ENCODE peak calls at places on chromosomes 6 and 20, in five cellular contexts. Q, W, D, V and R are unnamed samples.

GRCh38 chr20:361562-361961 is 14.7 kb downstream of the NRSN2 start:
- DNase-seq in Q (no peak), W (no peak), D (no peak), V (no peak), R (peak)

GRCh38 chr20:61328906-61329558 is 77.0 kb downstream of the CDH4 start:
- DNase-seq in Q (no peak), W (no peak), D (peak), V (no peak), R (no peak)

GRCh38 chr6:75761489-75761888 is 12.4 kb downstream of the MYO6 start:
- DNase-seq in Q (no peak), W (no peak), D (no peak), V (no peak), R (no peak)

GRCh38 chr6:4687989-4688947 is 87.9 kb upstream of the CDYL start:
- DNase-seq in Q (no peak), W (peak), D (no peak), V (peak), R (no peak)

GRCh38 chr6:80454197-80454596 is 347.7 kb downstream of the BCKDHB start:
- DNase-seq in Q (no peak), W (no peak), D (no peak), V (peak), R (peak)

GRCh38 chr6:30130887-30131862 is 4.8 kb upstream of the TRIM40 start:
- DNase-seq in Q (peak), W (peak), D (peak), V (peak), R (peak)

GRCh38 chr20:18001131-18001921 is 32.5 kb downstream of the MGME1 start:
- DNase-seq in Q (no peak), W (no peak), D (peak), V (peak), R (no peak)

GRCh38 chr20:4987130-4987529 is 14.2 kb downstream of the SLC23A2 start:
- DNase-seq in Q (no peak), W (no peak), D (no peak), V (no peak), R (no peak)

GRCh38 chr6:152314483-152314832 is 322.7 kb downstream of the SYNE1 start:
- DNase-seq in Q (no peak), W (no peak), D (no peak), V (no peak), R (no peak)

GRCh38 chr20:32447136-32448027 is 89.3 kb downstream of the ASXL1 start:
- DNase-seq in Q (no peak), W (no peak), D (peak), V (no peak), R (no peak)

GRCh38 chr6:43673444-43674063 is 14.0 kb downstream of the MRPS18A start:
- DNase-seq in Q (no peak), W (no peak), D (no peak), V (no peak), R (no peak)

GRCh38 chr20:48823960-48824497 is 3.8 kb downstream of the PREX1 start:
- DNase-seq in Q (no peak), W (no peak), D (no peak), V (peak), R (peak)

GRCh38 chr20:57250607-57251343 is 15.7 kb downstream of the BMP7 start:
- DNase-seq in Q (no peak), W (no peak), D (no peak), V (no peak), R (no peak)

GRCh38 chr20:49899551-49900383 is 15.6 kb downstream of the SPATA2 start:
- DNase-seq in Q (no peak), W (no peak), D (no peak), V (no peak), R (no peak)

GRCh38 chr20:3927486-3928291 is 38.5 kb downstream of the PANK2 start:
- DNase-seq in Q (peak), W (no peak), D (no peak), V (no peak), R (no peak)

GRCh38 chr6:6712258-6712978 is 123.9 kb downstream of the LY86 start:
- DNase-seq in Q (no peak), W (peak), D (no peak), V (peak), R (no peak)

GRCh38 chr6:111307275-111307858 is 175.7 kb downstream of the REV3L start:
- DNase-seq in Q (no peak), W (no peak), D (no peak), V (no peak), R (no peak)

GRCh38 chr20:6588296-6588695 is 179.2 kb upstream of the BMP2 start:
- DNase-seq in Q (no peak), W (no peak), D (no peak), V (no peak), R (no peak)

GRCh38 chr6:144215402-144215931 is 65.2 kb downstream of the STX11 start:
- DNase-seq in Q (no peak), W (no peak), D (no peak), V (no peak), R (peak)

GRCh38 chr6:4355241-4355640 is 219.9 kb upstream of the ECI2 start:
- DNase-seq in Q (no peak), W (no peak), D (no peak), V (peak), R (no peak)

GRCh38 chr20:60062431-60063336 is 104.5 kb downstream of the CDH26 start:
- DNase-seq in Q (peak), W (no peak), D (no peak), V (peak), R (no peak)

GRCh38 chr6:106511274-106512047 is 117.8 kb downstream of the RTN4IP1 start:
- DNase-seq in Q (peak), W (no peak), D (no peak), V (no peak), R (peak)

GRCh38 chr6:13177617-13178506 is 150.5 kb downstream of the TBC1D7 start:
- DNase-seq in Q (no peak), W (no peak), D (no peak), V (no peak), R (peak)

GRCh38 chr20:23766531-23766930 is 15.8 kb upstream of the CST1 start:
- DNase-seq in Q (no peak), W (no peak), D (no peak), V (no peak), R (no peak)

GRCh38 chr6:50030777-50031562 is 9.2 kb upstream of the DEFB110 start:
- DNase-seq in Q (peak), W (no peak), D (no peak), V (no peak), R (peak)

GRCh38 chr6:128483472-128484135 is 36.8 kb downstream of the PTPRK start:
- DNase-seq in Q (no peak), W (no peak), D (no peak), V (no peak), R (no peak)

GRCh38 chr20:44287272-44288097 is 23.5 kb downstream of the FITM2 start:
- DNase-seq in Q (no peak), W (no peak), D (no peak), V (no peak), R (no peak)

GRCh38 chr6:158330016-158330415 is 17.8 kb downstream of the TULP4 start:
- DNase-seq in Q (no peak), W (no peak), D (no peak), V (no peak), R (no peak)

GRCh38 chr20:25025986-25026605 is 31.8 kb downstream of the ACSS1 start:
- DNase-seq in Q (no peak), W (no peak), D (peak), V (no peak), R (no peak)

GRCh38 chr6:127481081-127481480 is 21.9 kb upstream of the KIAA0408 start:
- DNase-seq in Q (no peak), W (no peak), D (no peak), V (no peak), R (no peak)

GRCh38 chr20:329325-329695 is 4.0 kb downstream of the SOX12 start:
- DNase-seq in Q (no peak), W (no peak), D (no peak), V (no peak), R (no peak)

GRCh38 chr6:140774080-140774505 is 1358.6 kb upstream of the GJE1 start:
- DNase-seq in Q (no peak), W (peak), D (peak), V (peak), R (peak)

GRCh38 chr6:28655164-28655563 is 129.5 kb downstream of the GPX5 start:
- DNase-seq in Q (no peak), W (no peak), D (no peak), V (no peak), R (no peak)

GRCh38 chr6:14944593-14944992 is 301.3 kb upstream of the JARID2 start:
- DNase-seq in Q (no peak), W (no peak), D (no peak), V (no peak), R (no peak)

GRCh38 chr6:42030585-42031506 is 19.5 kb upstream of the TAF8 start:
- DNase-seq in Q (no peak), W (no peak), D (peak), V (no peak), R (no peak)

GRCh38 chr20:49945306-49945700 is 9.1 kb downstream of the RNF114 start:
- DNase-seq in Q (no peak), W (no peak), D (no peak), V (no peak), R (no peak)

GRCh38 chr6:116267879-116268588 is 11.7 kb downstream of the TSPYL1 start:
- DNase-seq in Q (no peak), W (no peak), D (no peak), V (no peak), R (no peak)

GRCh38 chr6:116263353-116263752 is 9.5 kb upstream of the TSPYL4 start:
- DNase-seq in Q (no peak), W (no peak), D (no peak), V (no peak), R (no peak)

GRCh38 chr6:116266803-116267202 is 12.9 kb downstream of the TSPYL1 start:
- DNase-seq in Q (no peak), W (no peak), D (no peak), V (no peak), R (no peak)

GRCh38 chr6:116268589-116269293 is 11.0 kb downstream of the TSPYL1 start:
- DNase-seq in Q (no peak), W (peak), D (no peak), V (peak), R (peak)

GRCh38 chr6:116265081-116265829 is 11.4 kb upstream of the TSPYL4 start:
- DNase-seq in Q (no peak), W (no peak), D (peak), V (no peak), R (no peak)
- TF ChIP-seq CTCF in Q (no peak), W (no peak), D (no peak), V (no peak), R (no peak)

DNA sequence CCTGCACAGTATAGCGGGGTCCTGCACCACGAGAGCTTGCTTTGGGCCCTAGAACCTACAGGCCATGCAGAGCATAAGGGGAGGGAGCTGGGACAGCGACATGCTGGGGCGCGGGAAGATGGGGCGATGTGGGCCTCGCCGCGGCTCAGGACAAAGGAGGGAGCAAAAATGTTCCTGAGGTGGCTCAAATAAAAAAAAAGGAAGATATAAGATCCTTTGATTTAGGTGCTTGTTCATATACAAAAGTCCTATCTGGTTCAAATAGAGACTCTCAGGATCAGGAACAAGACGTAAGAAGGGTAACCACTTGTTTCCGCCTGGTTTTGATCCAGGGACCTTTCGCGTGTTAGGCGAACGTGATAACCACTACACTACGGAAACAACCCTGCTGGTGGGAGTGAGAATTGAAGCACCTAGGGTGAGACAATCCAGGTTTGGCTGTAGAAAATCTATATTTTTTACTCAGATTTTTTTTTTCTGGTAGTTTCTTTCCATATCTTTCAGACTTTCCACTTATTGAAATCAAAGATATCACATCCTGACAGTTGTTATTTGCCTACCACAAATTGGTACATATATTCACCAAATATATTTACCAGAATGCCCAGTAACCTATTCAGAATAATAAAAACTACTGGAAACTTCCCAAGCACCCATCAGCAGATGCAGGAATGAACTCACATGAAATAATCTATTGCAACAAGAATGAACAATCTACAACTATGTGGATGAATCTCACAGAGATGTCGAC is 177.9 kb upstream of the ZNF184 start:
- DNase-seq in Q (peak), W (no peak), D (no peak), V (no peak), R (peak)
- TF ChIP-seq CTCF in Q (peak), W (peak), D (no peak), V (no peak), R (peak)

GRCh38 chr6:37783025-37783825 is 36.3 kb upstream of the ZFAND3 start:
- DNase-seq in Q (peak), W (no peak), D (peak), V (no peak), R (no peak)

GRCh38 chr6:37784585-37784967 is 35.0 kb upstream of the ZFAND3 start:
- DNase-seq in Q (peak), W (no peak), D (no peak), V (no peak), R (no peak)

GRCh38 chr6:37785002-37785687 is 34.4 kb upstream of the ZFAND3 start:
- DNase-seq in Q (peak), W (no peak), D (no peak), V (no peak), R (no peak)

GRCh38 chr6:37785688-37786270 is 33.7 kb upstream of the ZFAND3 start:
- DNase-seq in Q (no peak), W (no peak), D (no peak), V (no peak), R (no peak)

GRCh38 chr6:37783831-37784584 is 35.5 kb upstream of the ZFAND3 start:
- DNase-seq in Q (no peak), W (no peak), D (no peak), V (no peak), R (peak)
- TF ChIP-seq CTCF in Q (no peak), W (peak), D (no peak), V (no peak), R (peak)

GRCh38 chr6:44806656-44807055 is 419.1 kb downstream of the CDC5L start:
- DNase-seq in Q (no peak), W (no peak), D (no peak), V (no peak), R (no peak)
- TF ChIP-seq CTCF in Q (no peak), W (no peak), D (no peak), V (no peak), R (no peak)

GRCh38 chr6:10733151-10733715 is 10.4 kb downstream of the TMEM14C start:
- DNase-seq in Q (no peak), W (no peak), D (no peak), V (peak), R (no peak)

GRCh38 chr6:10736721-10737120 is 10.9 kb upstream of the TMEM14B start:
- DNase-seq in Q (no peak), W (no peak), D (no peak), V (no peak), R (no peak)

GRCh38 chr6:10730254-10730653 is 7.4 kb downstream of the TMEM14C start:
- DNase-seq in Q (no peak), W (no peak), D (no peak), V (no peak), R (no peak)

GRCh38 chr6:10733863-10734262 is 11.0 kb downstream of the TMEM14C start:
- DNase-seq in Q (no peak), W (no peak), D (no peak), V (no peak), R (no peak)
- TF ChIP-seq CTCF in Q (no peak), W (no peak), D (no peak), V (no peak), R (no peak)

DNA sequence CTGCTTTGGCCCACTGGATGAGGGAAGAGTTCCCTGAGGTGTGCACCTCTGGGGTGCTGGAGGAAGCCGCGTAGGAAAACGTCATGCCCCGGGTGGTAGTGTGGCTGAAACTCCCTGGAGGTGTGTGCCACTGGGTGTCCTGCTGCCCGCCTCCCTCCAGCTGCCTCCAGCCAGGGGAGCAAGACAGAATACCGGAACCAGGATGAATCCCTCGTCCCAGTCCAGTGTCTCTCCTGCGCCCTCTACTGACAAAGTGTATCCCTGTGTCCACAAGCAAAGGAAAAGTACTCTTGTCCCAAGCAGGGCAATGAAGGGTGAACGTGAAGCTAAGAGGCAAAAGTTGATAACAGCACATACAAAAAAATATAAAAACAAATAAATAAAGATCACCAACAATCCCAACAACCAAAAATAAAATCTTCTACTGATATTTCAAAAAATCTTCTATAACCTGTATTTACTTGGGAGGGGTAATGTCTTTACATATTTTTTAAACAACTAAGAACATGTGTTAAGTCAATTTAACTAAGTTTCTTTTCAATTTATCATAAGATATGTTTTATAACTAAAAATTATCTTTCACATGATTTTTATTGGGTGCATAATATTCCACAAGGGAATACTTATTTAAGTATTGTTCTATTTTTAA is 437.6 kb downstream of the MAFB start:
- DNase-seq in Q (peak), W (no peak), D (no peak), V (no peak), R (peak)
- TF ChIP-seq CTCF in Q (peak), W (peak), D (no peak), V (peak), R (peak)

GRCh38 chr6:40249935-40250334 is 315.7 kb upstream of the MOCS1 start:
- DNase-seq in Q (no peak), W (no peak), D (no peak), V (no peak), R (no peak)
- TF ChIP-seq CTCF in Q (no peak), W (no peak), D (no peak), V (no peak), R (no peak)

DNA sequence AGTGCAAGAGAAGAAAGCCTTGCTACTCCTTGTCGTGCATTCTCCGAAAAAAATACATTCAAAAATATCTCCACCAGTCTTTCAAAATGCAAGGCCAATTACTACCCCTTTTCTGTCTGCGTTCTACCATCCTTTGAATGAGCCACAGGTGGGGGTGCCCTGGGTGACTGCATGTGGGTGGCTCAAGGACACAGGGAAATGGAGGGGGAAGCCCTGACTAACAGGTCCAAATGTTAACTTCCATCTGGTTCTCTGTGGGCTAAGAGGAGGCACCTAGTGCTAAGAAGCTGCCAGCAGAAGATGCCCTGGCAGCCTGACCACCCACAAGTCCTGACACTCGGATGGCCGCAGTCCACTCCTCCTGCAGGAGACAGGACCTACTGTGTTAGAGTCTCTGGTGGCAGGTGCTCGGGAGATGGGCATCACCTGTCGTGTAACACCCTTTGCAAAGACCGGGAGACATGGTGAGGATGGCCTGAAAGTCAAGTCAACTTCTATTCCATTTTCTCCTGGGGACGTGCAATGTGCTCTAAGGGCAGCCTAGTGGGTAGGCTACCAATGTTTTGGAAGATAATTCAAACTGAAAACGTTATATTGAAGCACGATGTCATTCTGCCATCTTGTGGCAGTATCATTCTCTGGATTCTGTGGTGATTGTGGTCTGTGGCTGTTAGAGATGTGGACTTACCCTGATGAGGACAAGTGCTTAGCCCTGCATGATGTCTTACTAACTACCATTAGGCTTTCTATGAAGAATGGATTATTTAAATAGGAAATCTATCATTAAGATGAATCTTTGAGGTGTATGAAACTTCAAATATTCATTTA is 27.4 kb upstream of the IGF2R start:
- DNase-seq in Q (no peak), W (no peak), D (no peak), V (no peak), R (peak)
- TF ChIP-seq CTCF in Q (peak), W (peak), D (peak), V (peak), R (peak)

GRCh38 chr6:8499540-8499939 is 64.2 kb upstream of the SLC35B3 start:
- DNase-seq in Q (no peak), W (no peak), D (no peak), V (no peak), R (no peak)
- TF ChIP-seq CTCF in Q (peak), W (peak), D (no peak), V (peak), R (peak)